ENCODE peak calls at places on chromosomes 1 and 21, in ten cellular contexts. U, Z, E, C, R, X, I, P, D and K are unnamed samples.

GRCh38 chr21:33811147-33812024 is 104.2 kb downstream of the ATP5PO start:
- DNase-seq in R (no peak), U (no peak), C (no peak), X (no peak), D (no peak), E (no peak), P (no peak), Z (no peak), I (no peak), K (no peak)

GRCh38 chr1:232669981-232670763 is 40.2 kb upstream of the SIPA1L2 start:
- DNase-seq in D (peak; percentile 48), Z (no peak), U (no peak), E (no peak), X (no peak), R (no peak), I (no peak), C (no peak), P (no peak), K (peak; percentile 62)

GRCh38 chr1:234975941-234976871 is 152.4 kb downstream of the TOMM20 start:
- DNase-seq in C (no peak), Z (peak; percentile 61), E (no peak), D (no peak), R (no peak), P (no peak), X (no peak), U (no peak), I (no peak), K (no peak)

GRCh38 chr1:26932536-26932935 is 11.0 kb downstream of the NUDC start:
- DNase-seq in I (no peak), X (no peak), C (no peak), R (no peak), E (no peak), Z (no peak), D (no peak), U (no peak), P (no peak), K (no peak)

GRCh38 chr1:1614204-1614953 is 921 bp upstream of the MIB2 start:
- DNase-seq in P (no peak), E (no peak), R (no peak), D (peak; percentile 77), C (peak; percentile 78), I (no peak), X (peak; percentile 75), U (peak; percentile 75), Z (peak; percentile 53), K (peak; percentile 23)

GRCh38 chr1:27869719-27870085 is 2.6 kb upstream of the THEMIS2 start:
- DNase-seq in X (no peak), D (no peak), U (no peak), E (no peak), C (no peak), Z (no peak), I (no peak), P (no peak), R (no peak), K (no peak)

GRCh38 chr1:216722841-216723240 is 388 bp downstream of the ESRRG start:
- DNase-seq in I (no peak), P (no peak), C (no peak), R (no peak), X (no peak), E (no peak), D (no peak), U (no peak), Z (no peak), K (no peak)

GRCh38 chr1:200438911-200439310 is 29.1 kb upstream of the ZNF281 start:
- DNase-seq in I (no peak), R (peak; percentile 19), Z (no peak), D (no peak), P (no peak), C (no peak), E (no peak), X (no peak), U (no peak), K (peak; percentile 56)

GRCh38 chr1:53542551-53542950 is 83.4 kb downstream of the DMRTB1 start:
- DNase-seq in X (no peak), I (no peak), E (no peak), C (no peak), P (no peak), D (no peak), Z (peak; percentile 15), U (no peak), R (no peak), K (no peak)

GRCh38 chr1:115142616-115143015 is 53.3 kb upstream of the TSPAN2 start:
- DNase-seq in P (no peak), U (no peak), E (no peak), R (peak; percentile 32), C (no peak), X (no peak), I (no peak), Z (peak; percentile 40), D (no peak), K (peak; percentile 35)

GRCh38 chr1:53964109-53964508 is 18.0 kb downstream of the LRRC42 start:
- DNase-seq in C (no peak), P (no peak), X (no peak), Z (no peak), E (no peak), D (no peak), I (no peak), U (no peak), R (no peak), K (no peak)

GRCh38 chr1:14479865-14480264 is 118.6 kb upstream of the KAZN start:
- DNase-seq in I (no peak), R (no peak), X (no peak), C (no peak), E (no peak), P (no peak), U (no peak), D (no peak), Z (no peak), K (no peak)

GRCh38 chr1:225942574-225942973 is 1.6 kb upstream of the LEFTY2 start:
- DNase-seq in P (no peak), I (no peak), Z (no peak), X (no peak), E (no peak), C (no peak), U (no peak), R (no peak), D (no peak), K (no peak)

GRCh38 chr1:8421721-8422120 is 103.8 kb downstream of the SLC45A1 start:
- DNase-seq in P (no peak), R (no peak), E (no peak), C (no peak), U (no peak), D (no peak), Z (no peak), X (no peak), I (no peak), K (peak; percentile 13)

GRCh38 chr1:16293568-16293967 is 56.6 kb upstream of the CPLANE2 start:
- DNase-seq in C (peak; percentile 2), P (no peak), R (no peak), Z (no peak), I (no peak), D (no peak), U (no peak), X (peak; percentile 74), E (no peak), K (no peak)

GRCh38 chr1:10080523-10080922 is 47.8 kb downstream of the UBE4B start:
- DNase-seq in R (no peak), P (no peak), D (no peak), I (no peak), U (no peak), X (no peak), E (no peak), Z (no peak), C (no peak), K (no peak)

GRCh38 chr1:43437031-43437973 is 16.4 kb downstream of the HYI start:
- DNase-seq in U (no peak), I (no peak), P (no peak), Z (no peak), D (no peak), X (no peak), C (no peak), E (peak; percentile 58), R (no peak), K (no peak)

GRCh38 chr21:21174676-21175075 is 176.5 kb downstream of the NCAM2 start:
- DNase-seq in D (no peak), Z (no peak), R (no peak), E (no peak), P (no peak), I (no peak), U (no peak), C (no peak), X (no peak), K (no peak)

GRCh38 chr1:113804421-113805255 is 7.6 kb downstream of the RSBN1 start:
- DNase-seq in U (peak; percentile 42), D (peak; percentile 47), Z (no peak), E (no peak), X (no peak), P (no peak), R (peak; percentile 75), C (no peak), I (no peak), K (peak; percentile 65)